ENCODE peak calls at places on chromosomes 11 and 22, in ten cellular contexts. One of them, this sample, is unnamed.
A peak's percentile ranks its signal among the peaks of the same experiment; 100 is the strongest.

GRCh38 chr11:44596541-44597276 is 31.2 kb downstream of the CD82 start:
- DNase-seq in MM.1S: peak; percentile 93
- DNase-seq in stomach: no peak
- DNase-seq in heart left ventricle: no peak
- DNase-seq in heart right ventricle: no peak
- DNase-seq in Peyer's patch: peak; percentile 72
- DNase-seq in brain microvascular endothelial cell: no peak
- DNase-seq in fibroblast of lung: peak; percentile 48
- DNase-seq in pancreas: no peak
- DNase-seq in hepatocyte: no peak
- DNase-seq in this sample: no peak

GRCh38 chr11:44445500-44446340 is 119.7 kb upstream of the CD82 start:
- DNase-seq in hepatocyte: no peak
- DNase-seq in stomach: peak; percentile 10
- DNase-seq in pancreas: no peak
- DNase-seq in heart right ventricle: no peak
- DNase-seq in MM.1S: no peak
- DNase-seq in brain microvascular endothelial cell: no peak
- DNase-seq in heart left ventricle: no peak
- DNase-seq in Peyer's patch: no peak
- DNase-seq in fibroblast of lung: peak; percentile 1
- DNase-seq in this sample: no peak

GRCh38 chr22:20238567-20239062 is 29.5 kb downstream of the RTN4R start:
- DNase-seq in fibroblast of lung: no peak
- DNase-seq in brain microvascular endothelial cell: no peak
- DNase-seq in stomach: peak; percentile 77
- DNase-seq in pancreas: peak; percentile 60
- DNase-seq in hepatocyte: peak; percentile 75
- DNase-seq in MM.1S: peak; percentile 36
- DNase-seq in heart left ventricle: peak; percentile 80
- DNase-seq in Peyer's patch: peak; percentile 76
- DNase-seq in heart right ventricle: peak; percentile 53
- DNase-seq in this sample: peak; percentile 5

GRCh38 chr11:74011360-74012071 is 2.6 kb upstream of the UCP3 start:
- DNase-seq in heart right ventricle: no peak
- DNase-seq in heart left ventricle: no peak
- DNase-seq in hepatocyte: no peak
- DNase-seq in pancreas: no peak
- DNase-seq in stomach: no peak
- DNase-seq in fibroblast of lung: no peak
- DNase-seq in Peyer's patch: peak; percentile 45
- DNase-seq in brain microvascular endothelial cell: peak; percentile 73
- DNase-seq in MM.1S: no peak
- DNase-seq in this sample: peak; percentile 78

GRCh38 chr22:28333106-28333505 is 346.5 kb downstream of the TTC28 start:
- DNase-seq in Peyer's patch: no peak
- DNase-seq in stomach: no peak
- DNase-seq in heart right ventricle: no peak
- DNase-seq in MM.1S: no peak
- DNase-seq in heart left ventricle: no peak
- DNase-seq in pancreas: no peak
- DNase-seq in fibroblast of lung: no peak
- DNase-seq in hepatocyte: no peak
- DNase-seq in brain microvascular endothelial cell: no peak
- DNase-seq in this sample: no peak

GRCh38 chr11:74280494-74280893 is 30.9 kb downstream of the P4HA3 start:
- DNase-seq in hepatocyte: no peak
- DNase-seq in MM.1S: no peak
- DNase-seq in stomach: no peak
- DNase-seq in fibroblast of lung: no peak
- DNase-seq in pancreas: no peak
- DNase-seq in heart left ventricle: no peak
- DNase-seq in heart right ventricle: no peak
- DNase-seq in Peyer's patch: no peak
- DNase-seq in brain microvascular endothelial cell: no peak
- DNase-seq in this sample: no peak

GRCh38 chr11:280762-281485 is 2.7 kb downstream of the NLRP6 start:
- DNase-seq in stomach: no peak
- DNase-seq in heart right ventricle: peak; percentile 3
- DNase-seq in Peyer's patch: peak; percentile 75
- DNase-seq in heart left ventricle: peak; percentile 66
- DNase-seq in fibroblast of lung: no peak
- DNase-seq in MM.1S: no peak
- DNase-seq in brain microvascular endothelial cell: no peak
- DNase-seq in hepatocyte: no peak
- DNase-seq in pancreas: peak; percentile 9
- DNase-seq in this sample: no peak

GRCh38 chr11:65432133-65432650 is 9.6 kb downstream of the NEAT1 start:
- DNase-seq in brain microvascular endothelial cell: no peak
- DNase-seq in stomach: no peak
- DNase-seq in Peyer's patch: no peak
- DNase-seq in pancreas: no peak
- DNase-seq in heart right ventricle: no peak
- DNase-seq in fibroblast of lung: no peak
- DNase-seq in hepatocyte: no peak
- DNase-seq in MM.1S: no peak
- DNase-seq in heart left ventricle: no peak
- DNase-seq in this sample: peak; percentile 58

GRCh38 chr11:10524471-10524870 is 16.5 kb downstream of the RNF141 start:
- DNase-seq in Peyer's patch: no peak
- DNase-seq in hepatocyte: no peak
- DNase-seq in heart right ventricle: no peak
- DNase-seq in pancreas: no peak
- DNase-seq in fibroblast of lung: no peak
- DNase-seq in brain microvascular endothelial cell: no peak
- DNase-seq in stomach: no peak
- DNase-seq in heart left ventricle: no peak
- DNase-seq in MM.1S: no peak
- DNase-seq in this sample: no peak

GRCh38 chr11:9738126-9738525 is 74.2 kb downstream of the SWAP70 start:
- DNase-seq in pancreas: no peak
- DNase-seq in Peyer's patch: peak; percentile 66
- DNase-seq in MM.1S: no peak
- DNase-seq in hepatocyte: no peak
- DNase-seq in heart right ventricle: no peak
- DNase-seq in stomach: no peak
- DNase-seq in heart left ventricle: no peak
- DNase-seq in fibroblast of lung: no peak
- DNase-seq in brain microvascular endothelial cell: no peak
- DNase-seq in this sample: peak; percentile 42

DNA sequence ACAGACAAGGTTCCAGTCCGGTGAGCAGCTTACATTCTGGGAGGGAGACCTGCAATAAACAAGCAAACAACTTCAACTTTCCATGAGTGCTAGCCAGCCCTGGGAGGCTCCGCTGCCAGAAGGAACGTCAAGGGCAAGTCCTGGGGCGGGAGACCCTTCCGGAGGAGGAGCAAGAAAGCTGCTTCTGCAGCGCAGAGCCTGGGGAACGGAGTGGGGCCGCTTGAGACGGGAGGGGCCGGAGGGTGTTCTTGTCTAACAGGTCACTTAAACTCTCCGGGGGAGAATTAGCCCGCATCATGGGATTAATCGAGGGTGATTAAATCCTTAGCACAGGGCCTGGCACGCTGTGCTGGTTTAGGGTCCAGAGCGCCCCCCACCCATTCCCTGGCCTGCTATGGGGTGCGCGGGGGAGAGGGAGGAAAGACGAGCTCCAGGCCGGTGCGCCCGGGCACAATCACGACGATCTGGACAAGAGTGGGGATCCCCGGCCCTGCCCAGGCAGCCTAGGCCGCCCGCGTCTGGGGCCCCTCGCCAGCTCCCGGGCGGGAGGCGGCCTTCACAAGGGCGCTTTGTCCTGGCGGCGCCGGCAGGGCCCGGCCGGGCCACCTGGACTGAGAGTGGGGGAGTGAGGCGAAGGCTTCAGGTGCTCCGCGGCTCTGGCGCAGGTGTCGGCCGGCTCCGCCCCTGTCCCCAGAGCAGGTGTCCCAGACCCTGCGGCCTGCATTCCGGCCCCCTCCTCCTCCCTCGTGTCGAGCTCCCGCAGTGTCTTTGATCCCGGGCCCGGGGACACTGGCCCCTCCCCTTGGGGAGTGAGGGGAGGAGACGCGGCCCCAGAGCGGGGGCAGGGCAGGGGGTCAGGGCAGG is 663 bp upstream of the LARGE2 start:
- DNase-seq in heart right ventricle: no peak
- DNase-seq in hepatocyte: peak; percentile 82
- DNase-seq in Peyer's patch: peak; percentile 65
- DNase-seq in pancreas: peak; percentile 92
- DNase-seq in stomach: peak; percentile 89
- DNase-seq in heart left ventricle: peak; percentile 62
- DNase-seq in MM.1S: peak; percentile 75
- DNase-seq in fibroblast of lung: no peak
- DNase-seq in brain microvascular endothelial cell: no peak
- DNase-seq in this sample: no peak
- H3K4me3 ChIP-seq in heart right ventricle: peak overlapping the region; percentile 33
- H3K4me3 ChIP-seq in hepatocyte: peak overlapping the region; percentile 45
- H3K4me3 ChIP-seq in Peyer's patch: peak overlapping the region; percentile 61
- H3K4me3 ChIP-seq in pancreas: peak overlapping the region; percentile 69
- H3K4me3 ChIP-seq in stomach: peak overlapping the region; percentile 44
- H3K4me3 ChIP-seq in heart left ventricle: peak overlapping the region; percentile 29
- H3K4me3 ChIP-seq in MM.1S: peak overlapping the region; percentile 49
- H3K4me3 ChIP-seq in fibroblast of lung: no peak overlapping the region
- H3K4me3 ChIP-seq in brain microvascular endothelial cell: no peak overlapping the region
- H3K4me3 ChIP-seq in this sample: no peak overlapping the region

DNA sequence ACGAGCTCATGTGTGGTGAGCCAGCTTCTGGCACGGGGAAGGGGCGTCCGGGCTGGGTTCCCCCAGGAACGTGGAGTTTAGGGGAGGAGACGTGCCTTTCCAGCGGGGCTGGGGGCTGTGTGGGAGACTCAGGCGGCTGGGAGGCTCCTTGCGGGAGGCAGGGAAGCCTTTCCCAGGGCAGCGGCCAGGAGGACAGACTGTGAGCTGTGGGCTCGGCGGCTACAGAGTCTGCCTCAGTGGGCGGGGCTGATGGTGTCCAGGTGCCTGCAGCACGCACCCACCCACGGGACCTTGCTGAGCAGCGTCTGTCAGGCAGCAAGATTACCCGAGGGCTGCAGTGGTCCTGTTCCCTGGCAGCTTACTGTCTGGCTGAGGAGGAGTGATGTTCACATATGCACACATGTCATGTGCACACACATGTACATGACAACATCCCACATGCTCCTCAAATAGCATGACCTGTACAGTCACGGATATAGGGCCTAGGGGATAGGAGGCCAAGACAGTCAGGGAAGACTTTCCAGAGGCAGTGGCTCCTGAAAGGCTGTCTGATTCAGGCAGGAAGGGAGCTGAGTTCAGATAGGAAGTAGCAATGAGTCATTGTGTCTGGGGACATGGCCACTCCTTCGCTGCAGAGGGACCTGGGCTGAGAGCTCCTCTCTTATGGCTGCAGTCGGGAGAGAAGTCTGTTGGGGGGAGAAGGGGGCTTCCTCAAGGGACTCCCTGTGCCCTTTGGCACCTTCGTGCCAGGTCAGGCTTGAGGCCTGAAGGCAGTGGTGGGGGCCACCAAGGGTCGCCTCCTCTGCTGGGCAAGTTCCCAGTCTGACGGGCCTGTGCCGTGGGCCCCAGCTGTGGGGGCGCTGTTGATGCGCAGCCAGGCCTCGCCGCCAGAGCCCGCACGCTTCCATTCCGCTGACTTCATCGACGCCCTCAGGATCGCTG is 23.3 kb upstream of the PPP6R3 start:
- DNase-seq in hepatocyte: no peak
- DNase-seq in brain microvascular endothelial cell: peak; percentile 79
- DNase-seq in stomach: no peak
- DNase-seq in fibroblast of lung: peak; percentile 76
- DNase-seq in heart left ventricle: no peak
- DNase-seq in MM.1S: no peak
- DNase-seq in heart right ventricle: peak; percentile 69
- DNase-seq in Peyer's patch: no peak
- DNase-seq in pancreas: no peak
- DNase-seq in this sample: peak; percentile 73
- TF ChIP-seq CTCF in hepatocyte: no peak
- TF ChIP-seq CTCF in brain microvascular endothelial cell: peak; percentile 4
- TF ChIP-seq CTCF in stomach: no peak
- TF ChIP-seq CTCF in fibroblast of lung: no peak
- TF ChIP-seq CTCF in heart left ventricle: peak; percentile 22
- TF ChIP-seq CTCF in MM.1S: no peak
- TF ChIP-seq CTCF in heart right ventricle: no peak
- TF ChIP-seq CTCF in Peyer's patch: no peak
- TF ChIP-seq CTCF in pancreas: no peak
- TF ChIP-seq CTCF in this sample: no peak

GRCh38 chr22:43964314-43964857 is 9.1 kb downstream of the SAMM50 start:
- DNase-seq in fibroblast of lung: no peak
- DNase-seq in heart right ventricle: no peak
- DNase-seq in hepatocyte: no peak
- DNase-seq in MM.1S: no peak
- DNase-seq in stomach: no peak
- DNase-seq in pancreas: no peak
- DNase-seq in heart left ventricle: no peak
- DNase-seq in Peyer's patch: no peak
- DNase-seq in brain microvascular endothelial cell: no peak
- DNase-seq in this sample: no peak
- H3K4me3 ChIP-seq in fibroblast of lung: no peak overlapping the region
- H3K4me3 ChIP-seq in heart right ventricle: no peak overlapping the region
- H3K4me3 ChIP-seq in hepatocyte: no peak overlapping the region
- H3K4me3 ChIP-seq in MM.1S: no peak overlapping the region
- H3K4me3 ChIP-seq in stomach: no peak overlapping the region
- H3K4me3 ChIP-seq in pancreas: no peak overlapping the region
- H3K4me3 ChIP-seq in heart left ventricle: no peak overlapping the region
- H3K4me3 ChIP-seq in Peyer's patch: no peak overlapping the region
- H3K4me3 ChIP-seq in brain microvascular endothelial cell: no peak overlapping the region
- H3K4me3 ChIP-seq in this sample: no peak overlapping the region

GRCh38 chr11:122755409-122755808 is 82.9 kb upstream of the CRTAM start:
- DNase-seq in fibroblast of lung: peak; percentile 48
- DNase-seq in stomach: no peak
- DNase-seq in Peyer's patch: no peak
- DNase-seq in heart right ventricle: no peak
- DNase-seq in brain microvascular endothelial cell: no peak
- DNase-seq in MM.1S: no peak
- DNase-seq in heart left ventricle: no peak
- DNase-seq in pancreas: no peak
- DNase-seq in hepatocyte: peak; percentile 30
- DNase-seq in this sample: no peak

GRCh38 chr11:122754028-122754427 is 84.3 kb upstream of the CRTAM start:
- DNase-seq in stomach: no peak
- DNase-seq in heart right ventricle: no peak
- DNase-seq in pancreas: no peak
- DNase-seq in fibroblast of lung: no peak
- DNase-seq in brain microvascular endothelial cell: no peak
- DNase-seq in MM.1S: no peak
- DNase-seq in hepatocyte: no peak
- DNase-seq in heart left ventricle: no peak
- DNase-seq in Peyer's patch: no peak
- DNase-seq in this sample: no peak

GRCh38 chr11:122755941-122756340 is 82.4 kb upstream of the CRTAM start:
- DNase-seq in fibroblast of lung: no peak
- DNase-seq in brain microvascular endothelial cell: no peak
- DNase-seq in stomach: no peak
- DNase-seq in heart left ventricle: no peak
- DNase-seq in heart right ventricle: no peak
- DNase-seq in Peyer's patch: no peak
- DNase-seq in pancreas: no peak
- DNase-seq in MM.1S: no peak
- DNase-seq in hepatocyte: no peak
- DNase-seq in this sample: no peak

GRCh38 chr11:122756417-122756816 is 81.9 kb upstream of the CRTAM start:
- DNase-seq in heart right ventricle: peak; percentile 22
- DNase-seq in heart left ventricle: no peak
- DNase-seq in Peyer's patch: peak; percentile 87
- DNase-seq in fibroblast of lung: no peak
- DNase-seq in stomach: peak; percentile 34
- DNase-seq in brain microvascular endothelial cell: no peak
- DNase-seq in MM.1S: peak; percentile 47
- DNase-seq in pancreas: no peak
- DNase-seq in hepatocyte: no peak
- DNase-seq in this sample: no peak

GRCh38 chr11:122754553-122755322 is 83.6 kb upstream of the CRTAM start:
- DNase-seq in MM.1S: peak; percentile 25
- DNase-seq in brain microvascular endothelial cell: no peak
- DNase-seq in heart left ventricle: no peak
- DNase-seq in pancreas: no peak
- DNase-seq in heart right ventricle: no peak
- DNase-seq in Peyer's patch: peak; percentile 64
- DNase-seq in stomach: no peak
- DNase-seq in hepatocyte: no peak
- DNase-seq in fibroblast of lung: no peak
- DNase-seq in this sample: peak; percentile 50
- TF ChIP-seq CTCF in MM.1S: peak; percentile 53
- TF ChIP-seq CTCF in brain microvascular endothelial cell: peak; percentile 69
- TF ChIP-seq CTCF in heart left ventricle: peak; percentile 31
- TF ChIP-seq CTCF in pancreas: no peak
- TF ChIP-seq CTCF in heart right ventricle: peak; percentile 33
- TF ChIP-seq CTCF in Peyer's patch: peak; percentile 19
- TF ChIP-seq CTCF in stomach: peak; percentile 13
- TF ChIP-seq CTCF in hepatocyte: peak; percentile 36
- TF ChIP-seq CTCF in fibroblast of lung: peak; percentile 36
- TF ChIP-seq CTCF in this sample: peak; percentile 73

This sample was measured in choroid plexus epithelial cell.